ENCODE peak calls at places on chromosomes 7 and 10, in eight cellular contexts. Z is right lobe of liver, G is sigmoid colon, L is heart left ventricle, C is stomach, U is NB4, M is A549, P is esophagus squamous epithelium. F is an unnamed sample.

GRCh38 chr10:111211756-111212155 is 134.9 kb downstream of the ADRA2A start:
- DNase-seq in G (no peak), M (no peak), Z (no peak), C (no peak), U (no peak), L (no peak), P (no peak), F (no peak)

GRCh38 chr10:62395892-62396291 is 21.7 kb downstream of the ZNF365 start:
- DNase-seq in G (no peak), U (no peak), L (no peak), M (no peak), P (no peak), Z (no peak), C (no peak), F (no peak)

GRCh38 chr7:157541295-157541608 is 204.4 kb downstream of the DNAJB6 start:
- DNase-seq in U (no peak), C (no peak), P (no peak), L (no peak), M (no peak), G (peak), Z (no peak), F (no peak)

GRCh38 chr7:4606776-4607175 is 75.3 kb upstream of the FOXK1 start:
- DNase-seq in Z (no peak), P (no peak), U (no peak), M (no peak), L (no peak), G (no peak), C (no peak), F (no peak)

GRCh38 chr10:88553116-88553752 is 29.9 kb downstream of the RNLS start:
- DNase-seq in G (peak), M (peak), C (peak), P (no peak), U (peak), Z (peak), L (peak), F (peak)

GRCh38 chr7:24978837-24979469 is 1.0 kb downstream of the OSBPL3 start:
- DNase-seq in M (no peak), G (peak), P (no peak), Z (no peak), L (no peak), U (no peak), C (no peak), F (no peak)

GRCh38 chr7:78148166-78148894 is 349.8 kb downstream of the PHTF2 start:
- DNase-seq in L (no peak), G (no peak), P (no peak), U (no peak), Z (no peak), M (no peak), C (no peak), F (no peak)

GRCh38 chr7:150675714-150676113 is 9.8 kb upstream of the GIMAP2 start:
- DNase-seq in M (no peak), U (no peak), L (no peak), G (no peak), Z (no peak), P (no peak), C (no peak), F (no peak)

GRCh38 chr7:127347567-127348246 is 44.8 kb downstream of the ZNF800 start:
- DNase-seq in Z (peak), M (peak), L (peak), G (peak), U (peak), P (no peak), C (peak), F (peak)

GRCh38 chr10:132110091-132110490 is 44.3 kb downstream of the JAKMIP3 start:
- DNase-seq in G (peak), M (no peak), C (peak), Z (no peak), L (no peak), P (no peak), U (no peak), F (peak)

GRCh38 chr7:128889121-128889520 is 21.4 kb downstream of the KCP start:
- DNase-seq in G (no peak), P (no peak), Z (no peak), C (no peak), L (no peak), U (no peak), M (no peak), F (no peak)

GRCh38 chr10:108789911-108790310 is 1133.4 kb downstream of the XPNPEP1 start:
- DNase-seq in U (no peak), Z (no peak), C (no peak), L (no peak), M (no peak), P (no peak), G (no peak), F (no peak)

GRCh38 chr10:110311357-110311949 is 6.7 kb upstream of the SMNDC1 start:
- DNase-seq in U (peak), C (peak), M (peak), Z (peak), L (peak), P (no peak), G (no peak), F (peak)

GRCh38 chr10:113454341-113455061 is 98.4 kb upstream of the HABP2 start:
- DNase-seq in C (peak), U (peak), M (peak), P (no peak), L (peak), Z (peak), G (peak), F (peak)

GRCh38 chr10:67471022-67471421 is 225.0 kb downstream of the CTNNA3 start:
- DNase-seq in G (no peak), C (no peak), M (no peak), Z (no peak), U (peak), P (no peak), L (no peak), F (no peak)

GRCh38 chr7:34136698-34137097 is 231.4 kb downstream of the BMPER start:
- DNase-seq in Z (no peak), C (no peak), M (no peak), L (no peak), U (no peak), P (no peak), G (no peak), F (no peak)

GRCh38 chr10:89207181-89207800 is at the start of gene CH25H:
- DNase-seq in P (no peak), M (peak), G (peak), C (peak), Z (peak), U (peak), L (peak), F (peak)

GRCh38 chr7:24786941-24787340 is 29.7 kb upstream of the GSDME start:
- DNase-seq in M (peak), L (no peak), Z (peak), C (no peak), G (no peak), P (no peak), U (peak), F (no peak)

GRCh38 chr7:83876593-83876992 is 227.7 kb upstream of the SEMA3E start:
- DNase-seq in U (no peak), L (no peak), P (no peak), M (no peak), G (no peak), Z (no peak), C (no peak), F (no peak)

GRCh38 chr10:23345861-23346260 is 1.3 kb upstream of the C10orf67 start:
- DNase-seq in M (peak), P (no peak), U (no peak), G (no peak), Z (no peak), C (no peak), L (no peak), F (no peak)

GRCh38 chr10:17229967-17230682 is 2.1 kb downstream of the VIM start:
- DNase-seq in C (peak), L (peak), G (peak), M (peak), P (peak), U (peak), Z (peak), F (peak)

GRCh38 chr10:42691361-42692120 is 53.2 kb upstream of the ZNF33B start:
- DNase-seq in G (no peak), L (no peak), U (no peak), P (no peak), M (no peak), Z (no peak), C (no peak), F (no peak)

GRCh38 chr10:21732067-21732772 is 198.2 kb downstream of the MLLT10 start:
- DNase-seq in M (peak), C (no peak), G (peak), U (peak), L (peak), P (no peak), Z (peak), F (peak)

GRCh38 chr7:144817001-144817400 is 18.9 kb downstream of the TPK1 start:
- DNase-seq in Z (no peak), M (no peak), G (no peak), U (no peak), P (no peak), C (no peak), L (no peak), F (no peak)

GRCh38 chr10:92699518-92700272 is 9.9 kb downstream of the HHEX start:
- DNase-seq in Z (peak), U (peak), C (no peak), L (peak), P (no peak), M (peak), G (no peak), F (peak)

DNA sequence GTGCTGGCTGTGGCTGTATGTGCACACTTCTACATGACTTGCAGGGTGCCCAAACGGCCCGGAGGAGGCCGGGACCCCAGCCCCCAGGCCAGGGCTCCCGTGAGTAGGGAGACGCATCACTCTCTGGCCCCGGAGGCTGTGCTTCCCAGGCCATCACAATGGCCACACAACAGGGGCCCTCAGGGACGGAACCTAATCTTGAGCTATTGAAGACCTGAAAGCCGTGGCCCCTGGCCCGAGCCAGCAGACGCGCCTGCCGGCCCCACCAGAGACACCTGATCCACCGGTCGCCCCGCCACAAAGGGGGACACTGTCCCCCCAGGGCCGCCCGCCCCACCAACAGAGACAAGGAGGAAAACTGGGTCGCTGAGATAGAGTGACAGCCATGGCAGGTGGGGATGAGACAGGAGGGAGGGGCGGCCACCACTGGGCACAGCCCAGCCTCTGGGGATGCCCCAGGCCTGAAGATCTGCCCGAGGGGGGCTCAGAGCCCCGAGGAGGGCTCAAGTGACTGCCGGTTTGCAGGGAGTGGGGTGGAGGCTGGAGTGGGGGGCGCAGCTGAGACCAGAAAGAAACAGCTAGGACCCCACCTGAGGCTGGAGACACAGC is 10.2 kb upstream of the LFNG start:
- DNase-seq in P (no peak), C (no peak), M (no peak), G (no peak), U (no peak), Z (no peak), L (no peak), F (no peak)
- TF ChIP-seq CTCF in P (no peak), C (no peak), M (no peak), G (no peak), U (no peak), Z (no peak), L (no peak), F (no peak)

GRCh38 chr10:57785068-57785467 is 482.6 kb downstream of the IPMK start:
- DNase-seq in M (no peak), C (no peak), P (no peak), Z (no peak), L (no peak), G (no peak), U (no peak), F (no peak)
- TF ChIP-seq POLR2A in M (no peak), C (no peak), P (no peak), Z (no peak), L (no peak), G (no peak), U (no peak), F (no peak)

GRCh38 chr7:66707825-66708224 is 32.7 kb upstream of the RABGEF1 start:
- DNase-seq in M (no peak), P (no peak), C (no peak), Z (no peak), L (no peak), G (no peak), U (no peak), F (no peak)
- TF ChIP-seq CTCF in M (no peak), P (no peak), C (no peak), Z (no peak), L (no peak), G (no peak), U (no peak), F (no peak)

GRCh38 chr7:98294326-98294725 is 12.8 kb downstream of the BRI3 start:
- DNase-seq in Z (no peak), L (no peak), C (no peak), U (no peak), G (no peak), M (no peak), P (no peak), F (no peak)

GRCh38 chr7:98293265-98293664 is 11.8 kb downstream of the BRI3 start:
- DNase-seq in P (no peak), M (no peak), Z (no peak), L (no peak), C (no peak), G (no peak), U (no peak), F (no peak)

GRCh38 chr7:98295467-98296220 is 14.2 kb downstream of the BRI3 start:
- DNase-seq in P (no peak), G (no peak), C (no peak), Z (no peak), M (no peak), L (no peak), U (no peak), F (no peak)

GRCh38 chr7:98294798-98295382 is 13.4 kb downstream of the BRI3 start:
- DNase-seq in M (peak), P (no peak), U (peak), Z (peak), C (peak), L (no peak), G (no peak), F (peak)

GRCh38 chr7:98293746-98294145 is 12.3 kb downstream of the BRI3 start:
- DNase-seq in C (no peak), L (no peak), M (no peak), Z (no peak), G (no peak), P (no peak), U (no peak), F (no peak)
- TF ChIP-seq POLR2A in C (no peak), L (no peak), M (no peak), Z (no peak), G (no peak), P (no peak), U (no peak), F (no peak)

GRCh38 chr7:41010418-41010817 is 692.5 kb downstream of the INHBA start:
- DNase-seq in Z (no peak), G (peak), C (no peak), P (no peak), U (peak), L (peak), M (no peak), F (no peak)
- TF ChIP-seq CTCF in Z (no peak), G (no peak), C (no peak), P (no peak), U (no peak), L (no peak), M (no peak), F (no peak)

DNA sequence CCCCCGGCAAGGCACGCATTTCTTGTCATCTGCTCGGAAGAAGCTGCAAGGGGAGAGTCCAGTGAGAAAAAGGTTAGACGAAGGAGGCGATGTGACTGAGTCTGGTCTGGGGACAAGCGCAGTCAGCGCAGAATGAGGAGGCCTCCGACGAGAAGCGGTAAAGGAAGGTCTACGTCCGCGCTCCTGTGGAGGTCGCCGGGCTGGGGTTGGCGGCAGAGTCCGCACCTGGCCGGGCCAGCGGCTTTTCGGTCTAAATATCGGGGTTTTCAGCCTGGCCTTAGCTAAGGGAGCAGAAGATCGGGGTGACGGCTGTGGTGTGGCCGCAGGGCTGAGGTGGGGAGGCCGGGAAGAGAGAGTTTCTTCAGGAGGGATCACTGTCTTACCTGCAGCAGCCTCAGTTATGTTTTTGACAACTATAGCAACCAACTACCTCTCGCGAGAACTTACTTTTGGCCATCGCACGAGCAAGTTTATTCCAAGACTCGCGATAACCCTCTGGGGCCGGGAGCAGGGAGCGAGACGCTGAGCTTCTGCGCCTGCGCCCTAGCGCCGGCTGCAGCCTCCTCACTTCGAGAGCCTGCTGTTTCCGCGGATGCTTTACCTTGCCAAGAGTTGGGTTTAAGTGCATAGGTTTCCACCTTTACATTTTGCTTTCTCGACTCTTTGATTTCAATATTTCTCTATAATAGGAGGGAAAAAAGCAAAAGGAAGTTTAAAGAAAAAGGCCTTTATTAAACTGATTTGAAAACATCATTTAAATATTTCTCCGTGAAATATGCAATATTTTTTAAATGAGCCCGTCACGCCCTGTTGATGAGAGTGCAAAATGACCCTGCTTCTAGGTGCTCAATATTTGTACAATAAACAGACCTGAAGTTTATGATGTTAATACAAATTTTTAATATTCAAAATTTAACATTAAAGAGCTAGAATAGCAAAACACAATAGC is at the start of gene CFAP70:
- DNase-seq in M (peak), G (peak), U (peak), C (peak), P (peak), L (peak), Z (peak), F (peak)
- TF ChIP-seq POLR2A in M (peak), G (no peak), U (no peak), C (no peak), P (no peak), L (no peak), Z (no peak), F (peak)

GRCh38 chr10:27359792-27360320 is 119.3 kb upstream of the ACBD5 start:
- DNase-seq in U (no peak), M (no peak), Z (no peak), C (no peak), G (no peak), L (no peak), P (no peak), F (no peak)

GRCh38 chr10:27360581-27361172 is 120.1 kb upstream of the ACBD5 start:
- DNase-seq in G (peak), P (no peak), U (peak), Z (peak), M (peak), L (peak), C (peak), F (peak)

GRCh38 chr10:27356738-27357137 is 116.1 kb upstream of the ACBD5 start:
- DNase-seq in U (no peak), L (no peak), G (no peak), P (no peak), M (no peak), Z (no peak), C (no peak), F (no peak)

DNA sequence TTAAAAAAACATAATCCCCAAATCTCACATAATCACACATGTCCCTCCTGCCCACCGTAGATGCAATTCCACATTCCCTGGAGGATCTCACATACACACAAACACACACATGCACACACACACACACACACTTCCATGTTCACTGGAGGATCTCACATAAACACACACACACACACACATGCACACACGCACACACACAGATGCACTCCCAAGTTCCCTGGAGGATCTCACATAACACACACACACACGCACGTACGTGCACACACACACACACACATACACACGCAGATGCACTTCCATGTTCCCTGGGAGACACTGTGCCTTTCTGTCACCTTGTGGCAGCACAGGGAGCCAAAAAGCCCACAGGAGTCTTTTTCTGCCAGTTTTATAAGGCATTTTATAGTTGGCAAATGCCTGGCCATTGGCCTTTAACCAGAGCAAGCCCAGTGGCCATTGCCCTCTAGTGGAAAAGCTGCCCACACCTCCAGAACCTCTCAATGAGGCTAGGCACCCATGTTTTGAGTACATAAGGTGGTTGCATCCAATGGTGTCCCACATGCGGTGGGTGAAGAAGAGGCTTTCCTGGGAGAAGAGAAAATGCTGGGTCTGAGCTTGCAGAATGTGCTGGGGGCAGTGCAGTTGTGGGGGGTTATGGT is 115.4 kb upstream of the ACBD5 start:
- DNase-seq in M (peak), L (no peak), U (peak), G (no peak), C (no peak), Z (peak), P (no peak), F (no peak)
- TF ChIP-seq CTCF in M (no peak), L (no peak), U (no peak), G (no peak), C (no peak), Z (peak), P (no peak), F (no peak)

GRCh38 chr7:139065323-139065722 is 29.5 kb upstream of the ZC3HAV1L start:
- DNase-seq in C (no peak), P (no peak), M (no peak), G (no peak), L (no peak), U (no peak), Z (no peak), F (no peak)
- TF ChIP-seq POLR2A in C (no peak), P (no peak), M (no peak), G (no peak), L (no peak), U (no peak), Z (no peak), F (no peak)

GRCh38 chr7:21944616-21945373 is 904 bp downstream of the CDCA7L start:
- DNase-seq in P (no peak), C (peak), G (no peak), M (peak), Z (peak), U (peak), L (peak), F (peak)
- TF ChIP-seq CTCF in P (no peak), C (no peak), G (no peak), M (no peak), Z (no peak), U (no peak), L (no peak), F (no peak)